ENCODE peak calls at places on chromosomes 6 and 20, in nine cellular contexts. One of them, this sample, is unnamed.

GRCh38 chr6:154945271-154945890 is 49.7 kb upstream of the TIAM2 start:
- DNase-seq in CD8-positive, alpha-beta T cell: no peak
- DNase-seq in SJSA1: no peak
- DNase-seq in cardiac muscle cell: no peak
- DNase-seq in left ventricle myocardium inferior: no peak
- DNase-seq in GM23248: no peak
- DNase-seq in A549: no peak
- DNase-seq in keratinocyte: no peak
- DNase-seq in heart right ventricle: no peak
- DNase-seq in this sample: no peak

GRCh38 chr6:70673601-70674000 is 5.9 kb downstream of the SMAP1 start:
- DNase-seq in CD8-positive, alpha-beta T cell: no peak
- DNase-seq in SJSA1: peak
- DNase-seq in cardiac muscle cell: no peak
- DNase-seq in left ventricle myocardium inferior: no peak
- DNase-seq in GM23248: peak
- DNase-seq in A549: no peak
- DNase-seq in keratinocyte: no peak
- DNase-seq in heart right ventricle: no peak
- DNase-seq in this sample: no peak

GRCh38 chr6:155117266-155117665 is 122.2 kb downstream of the TIAM2 start:
- DNase-seq in CD8-positive, alpha-beta T cell: no peak
- DNase-seq in SJSA1: peak
- DNase-seq in cardiac muscle cell: no peak
- DNase-seq in left ventricle myocardium inferior: no peak
- DNase-seq in GM23248: peak
- DNase-seq in A549: no peak
- DNase-seq in keratinocyte: no peak
- DNase-seq in heart right ventricle: no peak
- DNase-seq in this sample: no peak

GRCh38 chr6:8627085-8627861 is 191.9 kb upstream of the SLC35B3 start:
- DNase-seq in CD8-positive, alpha-beta T cell: no peak
- DNase-seq in SJSA1: no peak
- DNase-seq in cardiac muscle cell: no peak
- DNase-seq in left ventricle myocardium inferior: no peak
- DNase-seq in GM23248: peak
- DNase-seq in A549: peak
- DNase-seq in keratinocyte: peak
- DNase-seq in heart right ventricle: no peak
- DNase-seq in this sample: no peak

GRCh38 chr6:42704251-42704936 is 18.0 kb downstream of the PRPH2 start:
- DNase-seq in CD8-positive, alpha-beta T cell: no peak
- DNase-seq in SJSA1: no peak
- DNase-seq in cardiac muscle cell: peak
- DNase-seq in left ventricle myocardium inferior: no peak
- DNase-seq in GM23248: no peak
- DNase-seq in A549: no peak
- DNase-seq in keratinocyte: no peak
- DNase-seq in heart right ventricle: peak
- DNase-seq in this sample: peak

GRCh38 chr6:35724059-35724458 is 12.8 kb upstream of the ARMC12 start:
- DNase-seq in CD8-positive, alpha-beta T cell: no peak
- DNase-seq in SJSA1: no peak
- DNase-seq in cardiac muscle cell: no peak
- DNase-seq in left ventricle myocardium inferior: no peak
- DNase-seq in GM23248: no peak
- DNase-seq in A549: no peak
- DNase-seq in keratinocyte: no peak
- DNase-seq in heart right ventricle: no peak
- DNase-seq in this sample: no peak

GRCh38 chr20:57807418-57808265 is 97.8 kb upstream of the PMEPA1 start:
- DNase-seq in CD8-positive, alpha-beta T cell: no peak
- DNase-seq in SJSA1: no peak
- DNase-seq in cardiac muscle cell: peak
- DNase-seq in left ventricle myocardium inferior: peak
- DNase-seq in GM23248: peak
- DNase-seq in A549: no peak
- DNase-seq in keratinocyte: no peak
- DNase-seq in heart right ventricle: peak
- DNase-seq in this sample: no peak

GRCh38 chr6:169232507-169232931 is 21.1 kb downstream of the THBS2 start:
- DNase-seq in CD8-positive, alpha-beta T cell: no peak
- DNase-seq in SJSA1: no peak
- DNase-seq in cardiac muscle cell: no peak
- DNase-seq in left ventricle myocardium inferior: no peak
- DNase-seq in GM23248: no peak
- DNase-seq in A549: no peak
- DNase-seq in keratinocyte: no peak
- DNase-seq in heart right ventricle: no peak
- DNase-seq in this sample: no peak

GRCh38 chr20:8780926-8781325 is 288.0 kb upstream of the PLCB4 start:
- DNase-seq in CD8-positive, alpha-beta T cell: no peak
- DNase-seq in SJSA1: no peak
- DNase-seq in cardiac muscle cell: no peak
- DNase-seq in left ventricle myocardium inferior: no peak
- DNase-seq in GM23248: no peak
- DNase-seq in A549: no peak
- DNase-seq in keratinocyte: no peak
- DNase-seq in heart right ventricle: no peak
- DNase-seq in this sample: no peak

GRCh38 chr6:46465294-46466165 is 25.7 kb downstream of the RCAN2 start:
- DNase-seq in CD8-positive, alpha-beta T cell: no peak
- DNase-seq in SJSA1: peak
- DNase-seq in cardiac muscle cell: no peak
- DNase-seq in left ventricle myocardium inferior: no peak
- DNase-seq in GM23248: peak
- DNase-seq in A549: no peak
- DNase-seq in keratinocyte: no peak
- DNase-seq in heart right ventricle: no peak
- DNase-seq in this sample: no peak

GRCh38 chr6:150091466-150091865 is 22.5 kb upstream of the ULBP3 start:
- DNase-seq in CD8-positive, alpha-beta T cell: no peak
- DNase-seq in SJSA1: no peak
- DNase-seq in cardiac muscle cell: no peak
- DNase-seq in left ventricle myocardium inferior: no peak
- DNase-seq in GM23248: peak
- DNase-seq in A549: no peak
- DNase-seq in keratinocyte: no peak
- DNase-seq in heart right ventricle: no peak
- DNase-seq in this sample: no peak

GRCh38 chr6:103142902-103143301 is 1716.8 kb downstream of the HACE1 start:
- DNase-seq in CD8-positive, alpha-beta T cell: no peak
- DNase-seq in SJSA1: no peak
- DNase-seq in cardiac muscle cell: no peak
- DNase-seq in left ventricle myocardium inferior: no peak
- DNase-seq in GM23248: no peak
- DNase-seq in A549: no peak
- DNase-seq in keratinocyte: no peak
- DNase-seq in heart right ventricle: no peak
- DNase-seq in this sample: no peak

GRCh38 chr6:10412948-10413849 is 1.7 kb downstream of the TFAP2A start:
- DNase-seq in CD8-positive, alpha-beta T cell: no peak
- DNase-seq in SJSA1: no peak
- DNase-seq in cardiac muscle cell: no peak
- DNase-seq in left ventricle myocardium inferior: no peak
- DNase-seq in GM23248: peak
- DNase-seq in A549: peak
- DNase-seq in keratinocyte: no peak
- DNase-seq in heart right ventricle: no peak
- DNase-seq in this sample: no peak

GRCh38 chr6:10413850-10414765 is 766 bp downstream of the TFAP2A start:
- DNase-seq in CD8-positive, alpha-beta T cell: no peak
- DNase-seq in SJSA1: peak
- DNase-seq in cardiac muscle cell: no peak
- DNase-seq in left ventricle myocardium inferior: no peak
- DNase-seq in GM23248: peak
- DNase-seq in A549: peak
- DNase-seq in keratinocyte: no peak
- DNase-seq in heart right ventricle: no peak
- DNase-seq in this sample: no peak

GRCh38 chr6:10416516-10416862 is 1.6 kb upstream of the TFAP2A start:
- DNase-seq in CD8-positive, alpha-beta T cell: no peak
- DNase-seq in SJSA1: no peak
- DNase-seq in cardiac muscle cell: no peak
- DNase-seq in left ventricle myocardium inferior: no peak
- DNase-seq in GM23248: no peak
- DNase-seq in A549: no peak
- DNase-seq in keratinocyte: no peak
- DNase-seq in heart right ventricle: no peak
- DNase-seq in this sample: no peak

GRCh38 chr6:10415593-10416480 is 963 bp upstream of the TFAP2A start:
- DNase-seq in CD8-positive, alpha-beta T cell: no peak
- DNase-seq in SJSA1: no peak
- DNase-seq in cardiac muscle cell: no peak
- DNase-seq in left ventricle myocardium inferior: no peak
- DNase-seq in GM23248: no peak
- DNase-seq in A549: no peak
- DNase-seq in keratinocyte: no peak
- DNase-seq in heart right ventricle: no peak
- DNase-seq in this sample: no peak

DNA sequence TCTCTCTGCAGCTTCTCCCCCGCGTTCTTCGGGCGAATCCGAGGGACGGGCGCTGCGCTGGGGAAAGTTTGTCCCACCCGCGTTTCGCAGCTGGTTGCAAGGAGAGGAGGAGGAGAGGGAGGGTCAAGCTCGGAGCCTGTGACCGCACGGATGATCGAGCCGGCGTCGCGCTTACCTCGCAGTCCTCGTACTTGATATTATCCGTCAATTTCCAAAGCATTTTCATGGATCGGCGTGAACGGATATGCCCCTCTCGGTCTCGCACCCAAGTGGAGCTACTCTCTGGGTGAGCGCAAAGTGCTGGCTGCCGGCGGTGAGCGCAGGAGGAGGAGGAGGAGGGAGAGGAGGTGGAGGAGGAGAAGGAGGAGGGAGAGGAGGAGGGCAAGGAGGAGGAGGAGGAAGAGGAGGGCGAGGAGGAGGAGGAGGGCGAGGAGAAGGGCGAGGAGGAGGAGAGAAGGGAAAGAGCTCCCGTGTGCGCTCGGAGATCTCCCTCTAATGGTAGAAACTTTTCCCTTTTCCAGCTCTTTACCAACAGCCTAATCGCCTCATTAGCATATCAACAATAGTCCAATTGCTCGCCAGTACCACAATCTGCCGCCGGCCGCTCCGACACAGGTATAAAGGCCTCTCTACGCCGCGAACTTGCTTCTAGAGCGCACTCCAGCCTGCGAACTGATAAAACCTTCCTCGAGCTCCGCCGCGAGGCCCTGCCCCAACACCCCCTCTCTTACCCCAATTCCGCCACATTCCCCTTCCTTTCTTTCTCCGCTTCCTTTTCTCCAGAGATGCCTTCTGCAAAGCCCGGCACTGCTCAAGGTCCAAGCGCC is at the start of gene TFAP2A:
- DNase-seq in CD8-positive, alpha-beta T cell: no peak
- DNase-seq in SJSA1: peak
- DNase-seq in cardiac muscle cell: no peak
- DNase-seq in left ventricle myocardium inferior: no peak
- DNase-seq in GM23248: peak
- DNase-seq in A549: peak
- DNase-seq in keratinocyte: no peak
- DNase-seq in heart right ventricle: no peak
- DNase-seq in this sample: no peak
- H3K27ac ChIP-seq in CD8-positive, alpha-beta T cell: no peak
- H3K27ac ChIP-seq in SJSA1: peak
- H3K27ac ChIP-seq in cardiac muscle cell: no peak
- H3K27ac ChIP-seq in left ventricle myocardium inferior: no peak
- H3K27ac ChIP-seq in GM23248: peak
- H3K27ac ChIP-seq in A549: peak
- H3K27ac ChIP-seq in keratinocyte: peak
- H3K27ac ChIP-seq in heart right ventricle: no peak
- H3K27ac ChIP-seq in this sample: no peak

GRCh38 chr20:15940127-15940526 is 633.1 kb downstream of the KIF16B start:
- DNase-seq in CD8-positive, alpha-beta T cell: no peak
- DNase-seq in SJSA1: no peak
- DNase-seq in cardiac muscle cell: no peak
- DNase-seq in left ventricle myocardium inferior: no peak
- DNase-seq in GM23248: no peak
- DNase-seq in A549: no peak
- DNase-seq in keratinocyte: no peak
- DNase-seq in heart right ventricle: no peak
- DNase-seq in this sample: no peak
- H3K4me3 ChIP-seq in CD8-positive, alpha-beta T cell: no peak
- H3K4me3 ChIP-seq in SJSA1: no peak
- H3K4me3 ChIP-seq in cardiac muscle cell: no peak
- H3K4me3 ChIP-seq in left ventricle myocardium inferior: no peak
- H3K4me3 ChIP-seq in GM23248: no peak
- H3K4me3 ChIP-seq in A549: no peak
- H3K4me3 ChIP-seq in keratinocyte: no peak
- H3K4me3 ChIP-seq in heart right ventricle: no peak
- H3K4me3 ChIP-seq in this sample: no peak

GRCh38 chr20:54843891-54844290 is 368.5 kb downstream of the DOK5 start:
- DNase-seq in CD8-positive, alpha-beta T cell: no peak
- DNase-seq in SJSA1: no peak
- DNase-seq in cardiac muscle cell: no peak
- DNase-seq in left ventricle myocardium inferior: no peak
- DNase-seq in GM23248: no peak
- DNase-seq in A549: no peak
- DNase-seq in keratinocyte: no peak
- DNase-seq in heart right ventricle: no peak
- DNase-seq in this sample: no peak
- H3K27ac ChIP-seq in CD8-positive, alpha-beta T cell: no peak
- H3K27ac ChIP-seq in SJSA1: no peak
- H3K27ac ChIP-seq in cardiac muscle cell: no peak
- H3K27ac ChIP-seq in left ventricle myocardium inferior: no peak
- H3K27ac ChIP-seq in GM23248: no peak
- H3K27ac ChIP-seq in A549: no peak
- H3K27ac ChIP-seq in keratinocyte: no peak
- H3K27ac ChIP-seq in heart right ventricle: no peak
- H3K27ac ChIP-seq in this sample: no peak

GRCh38 chr20:34711813-34712430 is 7.8 kb downstream of the TP53INP2 start:
- DNase-seq in CD8-positive, alpha-beta T cell: no peak
- DNase-seq in SJSA1: no peak
- DNase-seq in cardiac muscle cell: no peak
- DNase-seq in left ventricle myocardium inferior: no peak
- DNase-seq in GM23248: no peak
- DNase-seq in A549: no peak
- DNase-seq in keratinocyte: no peak
- DNase-seq in heart right ventricle: no peak
- DNase-seq in this sample: no peak

GRCh38 chr20:34709044-34709835 is 5.1 kb downstream of the TP53INP2 start:
- DNase-seq in CD8-positive, alpha-beta T cell: peak
- DNase-seq in SJSA1: no peak
- DNase-seq in cardiac muscle cell: peak
- DNase-seq in left ventricle myocardium inferior: peak
- DNase-seq in GM23248: peak
- DNase-seq in A549: peak
- DNase-seq in keratinocyte: no peak
- DNase-seq in heart right ventricle: peak
- DNase-seq in this sample: peak

GRCh38 chr20:34710861-34711574 is 6.9 kb downstream of the TP53INP2 start:
- DNase-seq in CD8-positive, alpha-beta T cell: no peak
- DNase-seq in SJSA1: no peak
- DNase-seq in cardiac muscle cell: no peak
- DNase-seq in left ventricle myocardium inferior: no peak
- DNase-seq in GM23248: no peak
- DNase-seq in A549: no peak
- DNase-seq in keratinocyte: no peak
- DNase-seq in heart right ventricle: no peak
- DNase-seq in this sample: no peak

GRCh38 chr20:34709836-34710567 is 5.9 kb downstream of the TP53INP2 start:
- DNase-seq in CD8-positive, alpha-beta T cell: no peak
- DNase-seq in SJSA1: peak
- DNase-seq in cardiac muscle cell: peak
- DNase-seq in left ventricle myocardium inferior: peak
- DNase-seq in GM23248: peak
- DNase-seq in A549: no peak
- DNase-seq in keratinocyte: no peak
- DNase-seq in heart right ventricle: peak
- DNase-seq in this sample: peak

GRCh38 chr20:34710568-34710839 is 6.4 kb downstream of the TP53INP2 start:
- DNase-seq in CD8-positive, alpha-beta T cell: no peak
- DNase-seq in SJSA1: no peak
- DNase-seq in cardiac muscle cell: no peak
- DNase-seq in left ventricle myocardium inferior: no peak
- DNase-seq in GM23248: no peak
- DNase-seq in A549: no peak
- DNase-seq in keratinocyte: no peak
- DNase-seq in heart right ventricle: no peak
- DNase-seq in this sample: no peak
- H3K4me3 ChIP-seq in CD8-positive, alpha-beta T cell: no peak
- H3K4me3 ChIP-seq in SJSA1: no peak
- H3K4me3 ChIP-seq in cardiac muscle cell: no peak
- H3K4me3 ChIP-seq in left ventricle myocardium inferior: peak
- H3K4me3 ChIP-seq in GM23248: peak
- H3K4me3 ChIP-seq in A549: peak
- H3K4me3 ChIP-seq in keratinocyte: no peak
- H3K4me3 ChIP-seq in heart right ventricle: peak
- H3K4me3 ChIP-seq in this sample: no peak

This sample was measured in aorta.